ENCODE peak calls at places on chromosomes 16 and 17, in nine cellular contexts. A is stomach, D is fibroblast of mammary gland, S is thyroid gland, W is PC-3, Z is GM23338, E is left ventricle myocardium inferior, L is adrenal gland, F is GM12878. T is an unnamed sample.

GRCh38 chr16:751152-752007 is 9.2 kb upstream of the MSLN start:
- DNase-seq in L (no peak), Z (peak), S (peak), D (no peak), F (no peak), A (peak), E (no peak), W (no peak), T (no peak)

GRCh38 chr17:76528156-76528527 is 9.4 kb downstream of the CYGB start:
- DNase-seq in E (peak), S (no peak), Z (no peak), F (no peak), L (peak), W (peak), A (no peak), D (no peak), T (no peak)

GRCh38 chr17:82134101-82134500 is 36.1 kb upstream of the FASN start:
- DNase-seq in F (no peak), Z (no peak), S (peak), D (peak), L (no peak), E (no peak), W (no peak), A (peak), T (peak)

GRCh38 chr17:79984045-79984840 is 51.4 kb downstream of the TBC1D16 start:
- DNase-seq in Z (no peak), L (no peak), F (no peak), A (no peak), S (no peak), D (no peak), E (no peak), W (no peak), T (no peak)

GRCh38 chr17:16418684-16419066 is 3.3 kb downstream of the TRPV2 start:
- DNase-seq in A (no peak), F (no peak), L (no peak), Z (no peak), W (no peak), S (no peak), D (no peak), E (no peak), T (no peak)

GRCh38 chr17:266701-267656 is 85.5 kb upstream of the DOC2B start:
- DNase-seq in E (peak), A (peak), S (no peak), W (no peak), F (no peak), L (peak), D (peak), Z (no peak), T (no peak)

GRCh38 chr17:77786740-77787505 is 171.6 kb upstream of the TNRC6C start:
- DNase-seq in E (no peak), F (no peak), W (no peak), D (no peak), L (no peak), Z (peak), A (no peak), S (no peak), T (peak)

GRCh38 chr16:75130150-75130771 is 13.7 kb upstream of the LDHD start:
- DNase-seq in Z (peak), F (no peak), S (peak), D (no peak), W (peak), E (no peak), A (no peak), L (no peak), T (peak)

GRCh38 chr17:77218902-77219301 is 78.1 kb downstream of the SEC14L1 start:
- DNase-seq in D (no peak), S (no peak), F (no peak), L (no peak), W (no peak), Z (no peak), E (no peak), A (no peak), T (no peak)

GRCh38 chr17:54307326-54307725 is 484.6 kb downstream of the KIF2B start:
- DNase-seq in Z (no peak), F (no peak), L (no peak), S (no peak), D (peak), E (no peak), A (no peak), W (no peak), T (no peak)

GRCh38 chr16:71796501-71796900 is 12.1 kb downstream of the AP1G1 start:
- DNase-seq in A (no peak), E (no peak), W (no peak), Z (no peak), S (no peak), F (no peak), D (no peak), L (no peak), T (peak)

GRCh38 chr17:15981208-15981607 is 18.3 kb downstream of the ZSWIM7 start:
- DNase-seq in D (no peak), L (no peak), S (no peak), F (peak), E (no peak), W (peak), A (no peak), Z (no peak), T (no peak)

GRCh38 chr16:30351586-30352419 is 3.3 kb downstream of the CD2BP2 start:
- DNase-seq in S (peak), A (peak), W (peak), F (no peak), Z (no peak), L (peak), D (peak), E (peak), T (peak)

GRCh38 chr16:1296688-1297412 is 12.6 kb upstream of the UBE2I start:
- DNase-seq in E (no peak), S (peak), D (peak), W (peak), F (no peak), Z (no peak), A (no peak), L (peak), T (peak)

GRCh38 chr17:31224366-31224765 is 72.7 kb downstream of the OMG start:
- DNase-seq in F (no peak), W (no peak), L (no peak), A (no peak), Z (no peak), D (no peak), S (no peak), E (no peak), T (no peak)

GRCh38 chr16:79598341-79599181 is 2.0 kb downstream of the MAF start:
- DNase-seq in L (peak), F (no peak), A (peak), D (peak), W (no peak), E (peak), S (peak), Z (peak), T (peak)

GRCh38 chr17:35578195-35578928 is at the start of gene PEX12:
- DNase-seq in E (peak), W (peak), L (peak), S (peak), A (peak), D (peak), Z (peak), F (peak), T (peak)

GRCh38 chr16:81600275-81600674 is 155.7 kb downstream of the CMIP start:
- DNase-seq in F (no peak), E (no peak), W (peak), D (peak), Z (no peak), S (no peak), A (no peak), L (no peak), T (peak)

GRCh38 chr17:40915199-40915661 is 22.2 kb downstream of the KRT23 start:
- DNase-seq in E (no peak), D (peak), F (peak), A (no peak), S (no peak), Z (no peak), L (no peak), W (peak), T (peak)

GRCh38 chr16:89709716-89710480 is 8.4 kb upstream of the SPATA2L start:
- DNase-seq in A (no peak), E (no peak), S (no peak), Z (no peak), L (no peak), F (no peak), D (no peak), W (no peak), T (no peak)

GRCh38 chr17:27315322-27315721 is 21.4 kb downstream of the WSB1 start:
- DNase-seq in F (no peak), A (peak), W (no peak), E (peak), Z (no peak), D (peak), S (peak), L (peak), T (peak)

GRCh38 chr17:77528516-77529327 is 388.0 kb downstream of the SEC14L1 start:
- DNase-seq in A (no peak), W (no peak), Z (peak), S (no peak), L (no peak), E (peak), F (no peak), D (no peak), T (no peak)

GRCh38 chr16:71484006-71484893 is 4.9 kb downstream of the ZNF19 start:
- DNase-seq in D (peak), F (peak), Z (peak), L (peak), S (peak), A (peak), W (peak), E (peak), T (peak)

GRCh38 chr17:259341-259976 is 78.0 kb upstream of the DOC2B start:
- DNase-seq in F (no peak), D (no peak), A (peak), Z (peak), E (no peak), S (no peak), L (peak), W (no peak), T (no peak)

GRCh38 chr16:78122774-78123315 is 23.4 kb downstream of the WWOX start:
- DNase-seq in F (no peak), A (no peak), Z (peak), E (no peak), W (peak), L (no peak), S (peak), D (peak), T (peak)

GRCh38 chr16:86919073-86919472 is 340.7 kb downstream of the FOXL1 start:
- DNase-seq in D (no peak), E (no peak), A (no peak), W (no peak), Z (no peak), L (no peak), F (no peak), S (no peak), T (no peak)

GRCh38 chr17:48100160-48100559 is 1.1 kb downstream of the CBX1 start:
- DNase-seq in L (no peak), D (peak), F (no peak), E (no peak), A (no peak), Z (no peak), S (no peak), W (no peak), T (peak)

GRCh38 chr17:10121971-10122707 is 76.3 kb downstream of the GAS7 start:
- DNase-seq in S (no peak), L (no peak), A (no peak), E (peak), F (peak), D (peak), Z (no peak), W (no peak), T (peak)

GRCh38 chr17:71631483-71631882 is 489.3 kb upstream of the SOX9 start:
- DNase-seq in E (no peak), A (no peak), L (no peak), D (peak), F (no peak), W (peak), Z (no peak), S (no peak), T (peak)

GRCh38 chr17:76272541-76273434 is 7.6 kb downstream of the UBALD2 start:
- DNase-seq in E (no peak), S (no peak), F (no peak), A (no peak), D (no peak), Z (no peak), W (no peak), L (no peak), T (no peak)

DNA sequence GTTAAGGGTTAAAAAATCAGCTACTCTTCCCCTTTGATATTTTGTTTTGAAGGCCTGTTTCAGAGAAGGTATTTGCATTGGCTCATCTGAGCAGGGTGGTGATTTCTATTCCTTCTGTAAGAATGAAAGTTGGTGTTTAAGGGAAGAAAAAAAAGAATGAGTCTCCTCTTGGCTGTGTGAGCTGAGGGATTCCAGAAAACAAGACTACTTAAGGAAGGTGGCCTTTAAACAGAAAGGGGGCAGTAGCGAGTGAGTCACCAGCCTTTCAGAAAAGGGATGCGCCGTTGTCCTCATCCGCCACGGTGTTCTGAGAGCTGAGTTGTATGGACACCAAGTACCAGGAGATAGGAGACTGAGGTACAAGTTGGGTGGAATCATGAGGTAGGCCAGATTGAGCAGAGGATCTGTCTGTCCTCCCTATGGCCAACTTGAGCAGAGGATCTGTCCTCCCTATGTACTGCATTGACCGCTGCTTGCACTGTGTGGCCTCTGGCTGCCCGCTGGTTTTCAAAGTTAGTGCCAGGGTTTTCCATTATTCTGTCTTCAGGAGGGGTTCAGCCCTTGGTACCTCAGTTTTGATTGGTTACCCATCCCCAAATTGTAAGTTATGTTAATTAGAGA is 8.2 kb downstream of the PRKCA start:
- DNase-seq in W (no peak), D (no peak), E (no peak), L (no peak), S (no peak), Z (peak), A (no peak), F (no peak), T (no peak)
- TF ChIP-seq CTCF in W (peak), D (peak), E (no peak), L (no peak), S (no peak), Z (peak), A (no peak), F (no peak), T (no peak)

GRCh38 chr16:27231692-27232060 is 28.4 kb downstream of the KDM8 start:
- DNase-seq in A (no peak), D (no peak), Z (no peak), L (no peak), S (no peak), E (no peak), F (no peak), W (no peak), T (no peak)

GRCh38 chr16:27228621-27229501 is 25.5 kb downstream of the KDM8 start:
- DNase-seq in Z (no peak), A (no peak), D (no peak), W (no peak), F (no peak), E (peak), L (no peak), S (no peak), T (no peak)

GRCh38 chr16:27229891-27230470 is 26.7 kb downstream of the KDM8 start:
- DNase-seq in W (no peak), Z (no peak), F (no peak), L (no peak), S (no peak), D (no peak), A (no peak), E (no peak), T (no peak)

GRCh38 chr16:27232061-27232841 is 28.9 kb downstream of the KDM8 start:
- DNase-seq in Z (no peak), A (no peak), L (no peak), E (no peak), W (no peak), F (peak), D (no peak), S (no peak), T (no peak)

GRCh38 chr16:27230562-27230991 is 27.3 kb downstream of the KDM8 start:
- DNase-seq in L (no peak), E (no peak), F (no peak), D (no peak), W (no peak), S (no peak), Z (peak), A (peak), T (no peak)
- H3K4me3 ChIP-seq in L (no peak), E (no peak), F (no peak), D (no peak), W (no peak), S (no peak), Z (no peak), A (no peak), T (no peak)

DNA sequence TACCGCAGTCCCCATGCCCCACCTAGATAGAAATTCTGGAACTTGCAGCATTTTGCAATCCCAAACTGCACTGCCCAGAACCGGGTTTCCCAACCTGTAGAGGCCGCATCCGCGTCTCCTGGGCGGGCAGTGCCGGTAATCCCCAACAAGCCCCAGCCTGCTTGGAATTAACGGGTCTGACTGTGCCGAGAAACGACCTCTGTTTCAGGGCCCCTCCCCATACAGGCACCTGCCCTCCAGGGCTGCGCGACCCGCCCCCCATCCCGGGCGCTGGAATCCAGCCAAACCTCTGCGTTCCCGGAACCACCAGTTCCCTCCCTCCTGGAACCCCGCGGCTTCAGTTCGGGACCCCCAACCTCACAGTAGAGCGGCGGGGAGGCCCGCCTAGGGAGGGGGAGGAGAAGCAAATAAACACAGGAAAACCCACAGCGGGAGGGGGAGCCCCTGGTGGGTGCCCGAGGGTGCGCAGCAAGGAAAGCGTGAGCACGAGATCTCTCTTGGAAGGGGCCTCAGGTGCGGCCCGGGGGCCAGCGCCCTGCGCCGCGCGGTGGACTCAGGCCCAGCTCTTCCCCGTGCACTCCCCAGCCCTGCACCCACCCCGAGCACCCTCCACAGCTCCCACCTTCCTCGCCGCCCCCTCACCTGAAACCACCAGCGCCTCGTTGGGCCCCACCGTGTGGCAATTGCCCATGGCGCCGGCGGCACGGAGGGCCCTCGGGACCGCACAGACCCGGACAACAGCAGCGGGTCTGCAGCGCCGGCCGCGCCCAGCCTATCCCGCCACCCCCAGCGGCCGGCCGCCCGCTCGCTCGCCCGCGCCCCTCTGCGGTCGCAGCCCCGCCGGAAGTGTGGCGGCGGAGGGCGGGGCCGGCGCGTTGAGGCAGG is at the start of gene FLOT2:
- DNase-seq in W (peak), A (peak), L (peak), F (no peak), E (peak), S (peak), Z (peak), D (peak), T (peak)
- TF ChIP-seq CTCF in W (peak), A (no peak), L (no peak), F (no peak), E (peak), S (peak), Z (no peak), D (peak), T (peak)

GRCh38 chr16:57376313-57376818 is 4.1 kb downstream of the CX3CL1 start:
- DNase-seq in W (no peak), L (no peak), Z (no peak), D (no peak), F (no peak), E (no peak), A (no peak), S (no peak), T (no peak)

GRCh38 chr16:57371494-57372371 is 557 bp upstream of the CX3CL1 start:
- DNase-seq in Z (no peak), L (no peak), F (no peak), W (no peak), A (no peak), E (no peak), S (no peak), D (no peak), T (no peak)

GRCh38 chr16:57374067-57374534 is 1.8 kb downstream of the CX3CL1 start:
- DNase-seq in L (no peak), E (no peak), Z (no peak), S (peak), W (no peak), A (no peak), F (no peak), D (peak), T (no peak)

GRCh38 chr16:57372372-57373116 is at the start of gene CX3CL1:
- DNase-seq in L (peak), S (peak), W (no peak), D (peak), E (peak), Z (peak), F (no peak), A (peak), T (peak)

GRCh38 chr16:57373117-57373947 is 1.0 kb downstream of the CX3CL1 start:
- DNase-seq in A (no peak), W (no peak), E (no peak), L (no peak), Z (no peak), F (no peak), S (no peak), D (no peak), T (no peak)
- H3K4me3 ChIP-seq in A (peak), W (no peak), E (peak), L (no peak), Z (no peak), F (no peak), S (peak), D (no peak), T (no peak)

DNA sequence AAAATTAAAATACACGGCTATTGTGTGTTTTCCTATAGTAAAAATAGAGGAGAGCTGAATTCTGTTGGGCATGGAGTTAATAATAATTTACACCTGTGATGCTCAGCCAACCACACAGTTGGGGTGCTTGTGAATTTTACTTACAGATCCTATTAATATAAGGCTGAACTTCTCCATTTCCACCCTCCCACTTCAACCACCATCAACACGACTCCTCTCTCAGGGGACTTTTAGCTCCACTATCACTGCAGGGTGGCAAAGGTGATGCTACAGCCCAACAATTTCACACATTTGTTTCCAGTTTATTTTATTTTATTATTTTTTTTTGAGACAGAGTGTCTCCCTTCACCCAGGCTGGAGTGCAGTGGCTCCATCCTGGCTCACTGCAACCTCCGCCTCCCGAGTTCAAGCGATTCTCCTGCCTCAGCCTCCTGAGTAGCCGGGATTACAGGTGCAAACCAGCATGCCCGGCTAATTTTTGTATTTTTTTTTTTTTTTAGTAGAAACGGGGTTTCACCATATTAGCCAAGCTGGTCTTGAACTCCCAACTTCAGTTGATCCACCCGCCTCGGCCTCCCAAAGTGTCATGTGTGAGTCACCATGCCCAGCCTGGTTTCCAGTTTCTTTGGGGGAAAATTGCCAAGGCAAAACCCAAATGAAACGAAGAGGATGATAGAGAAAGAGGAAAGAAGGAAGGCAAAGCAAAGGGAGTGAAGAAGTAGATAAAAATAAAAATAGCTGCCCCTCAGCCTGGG is 57.9 kb downstream of the GNA13 start:
- DNase-seq in L (no peak), F (no peak), E (no peak), S (no peak), W (peak), D (peak), Z (no peak), A (no peak), T (no peak)
- TF ChIP-seq CTCF in L (no peak), F (no peak), E (no peak), S (no peak), W (no peak), D (no peak), Z (no peak), A (no peak), T (no peak)